ENCODE peak calls at places on chromosomes 3 and 15, in seven cellular contexts. W is C1 segment of cervical spinal cord; P is foreskin melanocyte; E is CD4-positive, alpha-beta memory T cell; I is progenitor cell of endocrine pancreas; S is NCI-H510A treated with DMSO at 0.1 percent for 48 hours; C is stimulated activated CD4-positive, alpha-beta T cell treated with anti-CD3 and anti-CD28 coated beads, Interleukin-1b, Interleukin-23, amount 100 ng/mL, for 4 hours. Z is an unnamed sample.
A peak's percentile ranks its signal among the peaks of the same experiment; 100 is the strongest.

GRCh38 chr15:64046347-64047153 is at the start of gene DAPK2:
- DNase-seq in W (peak; percentile 58), P (peak; percentile 23), E (peak; percentile 71), I (peak; percentile 66), S (peak; percentile 32), C (peak; percentile 68), Z (peak; percentile 63)

GRCh38 chr15:73709671-73710070 is 25.5 kb downstream of the CD276 start:
- DNase-seq in W (no peak), P (no peak), E (no peak), I (no peak), S (no peak), C (no peak), Z (no peak)

GRCh38 chr3:12838179-12838965 is 3.0 kb downstream of the RPL32 start:
- DNase-seq in W (no peak), P (no peak), E (no peak), I (no peak), S (no peak), C (no peak), Z (no peak)

GRCh38 chr15:26073430-26074333 is 210.6 kb upstream of the ATP10A start:
- DNase-seq in W (no peak), P (no peak), E (no peak), I (no peak), S (no peak), C (no peak), Z (no peak)

GRCh38 chr3:193593666-193594025 is 638 bp downstream of the OPA1 start:
- DNase-seq in W (no peak), P (no peak), E (peak; percentile 48), I (no peak), S (no peak), C (peak; percentile 21), Z (peak; percentile 10)

GRCh38 chr3:89179355-89179997 is 72.1 kb downstream of the EPHA3 start:
- DNase-seq in W (no peak), P (peak; percentile 73), E (no peak), I (no peak), S (no peak), C (no peak), Z (no peak)

GRCh38 chr15:88605507-88606436 is 15.4 kb upstream of the AEN start:
- DNase-seq in W (no peak), P (no peak), E (peak; percentile 39), I (peak; percentile 66), S (peak; percentile 48), C (peak; percentile 43), Z (peak; percentile 51)

GRCh38 chr3:120143676-120144075 is 49.4 kb upstream of the GSK3B start:
- DNase-seq in W (no peak), P (no peak), E (no peak), I (no peak), S (no peak), C (no peak), Z (no peak)

GRCh38 chr3:149003653-149004305 is 12.4 kb downstream of the GYG1 start:
- DNase-seq in W (no peak), P (no peak), E (no peak), I (no peak), S (peak; percentile 44), C (no peak), Z (no peak)

GRCh38 chr15:81292516-81293001 is 31.4 kb downstream of the STARD5 start:
- DNase-seq in W (no peak), P (no peak), E (peak; percentile 45), I (no peak), S (no peak), C (no peak), Z (peak; percentile 41)